ENCODE peak calls at places on chromosomes 13 and 19, in seven cellular contexts. J, A, E, D, U, B and O are unnamed samples.

GRCh38 chr13:32117696-32118095 is 86.1 kb downstream of the FRY start:
- DNase-seq in A (no peak), J (no peak), D (no peak), B (peak), U (peak), E (no peak), O (no peak)

GRCh38 chr13:52345048-52345447 is 60.9 kb downstream of the THSD1 start:
- DNase-seq in A (no peak), D (peak), E (no peak), J (no peak), B (no peak), U (no peak), O (no peak)

GRCh38 chr19:29690842-29691241 is 24.2 kb downstream of the C19orf12 start:
- DNase-seq in B (no peak), J (peak), E (no peak), U (peak), A (peak), D (peak), O (peak)

GRCh38 chr13:34913040-34913439 is 29.0 kb upstream of the NBEA start:
- DNase-seq in E (no peak), D (peak), A (peak), U (no peak), J (no peak), B (no peak), O (no peak)

GRCh38 chr13:99028890-99029289 is 51.0 kb upstream of the DOCK9 start:
- DNase-seq in D (no peak), B (no peak), J (peak), A (no peak), U (no peak), E (no peak), O (peak)

GRCh38 chr13:62085832-62086231 is 670.2 kb upstream of the PCDH20 start:
- DNase-seq in J (no peak), B (no peak), U (no peak), D (no peak), A (no peak), E (no peak), O (no peak)

GRCh38 chr13:32837973-32838940 is 178.0 kb upstream of the KL start:
- DNase-seq in B (no peak), D (no peak), U (no peak), E (no peak), A (no peak), J (no peak), O (no peak)

GRCh38 chr13:50914848-50915247 is 5.3 kb downstream of the RNASEH2B start:
- DNase-seq in U (no peak), E (no peak), J (peak), D (peak), B (no peak), A (peak), O (peak)

DNA sequence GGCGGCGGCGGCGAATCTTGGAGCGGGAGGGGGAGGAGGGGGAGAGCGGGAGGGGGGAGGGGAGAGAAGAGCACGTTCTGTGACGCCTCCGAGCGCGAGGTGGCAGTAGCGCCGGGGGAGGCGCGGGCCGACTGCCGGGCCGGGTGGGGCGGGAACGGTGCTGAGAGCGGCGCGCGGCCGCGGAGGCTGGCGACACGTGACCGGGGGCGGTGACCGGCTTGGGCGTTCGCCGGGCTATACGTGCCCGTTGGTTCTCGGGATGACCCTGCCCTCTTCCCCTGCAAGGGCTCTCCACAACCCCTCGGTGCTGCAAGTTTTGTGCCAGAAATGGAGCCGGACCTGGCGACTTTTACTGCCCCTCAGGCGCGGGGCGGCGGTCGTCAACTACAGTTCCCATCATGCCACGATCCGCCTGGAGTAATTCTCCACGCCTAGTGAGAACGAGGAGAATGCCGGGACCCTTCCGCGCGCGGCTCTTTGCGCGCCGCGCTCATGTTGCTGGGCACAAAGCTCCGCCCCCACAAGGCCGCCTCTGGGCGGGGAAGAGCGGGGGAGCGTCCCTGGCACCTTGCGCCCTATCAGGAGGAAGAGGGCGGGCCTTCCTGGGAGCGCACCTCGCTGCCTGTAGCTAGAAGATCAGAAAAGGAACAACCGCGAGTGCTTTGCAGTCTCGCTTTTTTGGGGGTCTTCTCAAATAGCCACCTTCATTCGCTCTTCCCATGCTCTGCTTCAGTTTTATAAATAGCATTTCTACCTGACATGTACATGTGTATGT is at the start of gene KPNA3:
- DNase-seq in A (peak), U (peak), J (peak), D (peak), B (peak), E (peak), O (peak)
- TF ChIP-seq CTCF in A (no peak), U (no peak), J (no peak), D (no peak), B (no peak), E (no peak), O (no peak)

GRCh38 chr13:21025539-21025938 is 35.8 kb downstream of the LATS2 start:
- DNase-seq in U (no peak), E (no peak), A (no peak), B (no peak), D (no peak), J (no peak), O (no peak)
- TF ChIP-seq CTCF in U (no peak), E (no peak), A (no peak), B (no peak), D (no peak), J (no peak), O (no peak)

GRCh38 chr13:81929988-81930387 is 1589.1 kb upstream of the SPRY2 start:
- DNase-seq in A (no peak), E (no peak), J (no peak), U (no peak), B (no peak), D (peak), O (no peak)
- TF ChIP-seq CTCF in A (no peak), E (no peak), J (peak), U (no peak), B (no peak), D (peak), O (no peak)

GRCh38 chr13:91162180-91162579 is 185.3 kb upstream of the MIR17HG start:
- DNase-seq in D (no peak), U (no peak), A (no peak), E (no peak), J (peak), B (no peak), O (peak)
- TF ChIP-seq CTCF in D (no peak), U (no peak), A (no peak), E (no peak), J (no peak), B (no peak), O (no peak)

GRCh38 chr13:102510072-102510471 is 86.7 kb upstream of the TPP2 start:
- DNase-seq in J (no peak), U (no peak), B (no peak), A (no peak), D (no peak), E (no peak), O (no peak)

GRCh38 chr13:102504002-102504401 is 92.8 kb upstream of the TPP2 start:
- DNase-seq in U (no peak), E (no peak), D (no peak), J (no peak), B (no peak), A (no peak), O (no peak)

GRCh38 chr13:102508411-102508810 is 88.4 kb upstream of the TPP2 start:
- DNase-seq in E (no peak), J (no peak), B (no peak), D (no peak), U (no peak), A (no peak), O (no peak)
- TF ChIP-seq CTCF in E (no peak), J (no peak), B (no peak), D (no peak), U (no peak), A (no peak), O (no peak)

DNA sequence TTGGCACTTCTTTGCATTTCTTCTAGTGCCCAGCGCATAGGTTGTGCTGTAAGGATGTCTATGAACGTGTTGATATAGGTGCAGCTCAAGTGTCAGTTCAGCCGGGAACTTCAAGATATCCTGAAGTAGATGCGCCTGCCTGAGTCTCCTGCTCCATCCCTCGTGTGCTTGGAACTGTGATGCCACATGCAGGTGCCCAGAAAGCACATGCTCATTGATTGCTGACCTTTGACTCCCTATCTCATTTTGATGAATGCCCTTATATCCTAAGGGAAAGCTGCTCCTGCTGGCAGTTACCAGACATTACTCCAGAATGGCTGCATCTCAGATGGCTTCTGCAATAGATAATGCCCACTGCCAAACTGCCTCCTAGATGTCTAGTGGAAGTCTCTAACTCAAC is 40.9 kb downstream of the CBY2 start:
- DNase-seq in D (no peak), B (no peak), E (no peak), J (no peak), U (no peak), A (no peak), O (no peak)
- TF ChIP-seq CTCF in D (no peak), B (no peak), E (no peak), J (no peak), U (no peak), A (no peak), O (no peak)

GRCh38 chr19:17576758-17577532 is 21.5 kb downstream of the COLGALT1 start:
- DNase-seq in B (no peak), E (no peak), A (peak), J (no peak), U (peak), D (peak), O (peak)

GRCh38 chr19:17577698-17578097 is 22.2 kb downstream of the COLGALT1 start:
- DNase-seq in D (no peak), E (no peak), B (no peak), A (no peak), U (no peak), J (no peak), O (no peak)

GRCh38 chr19:17575871-17576757 is 20.7 kb downstream of the COLGALT1 start:
- DNase-seq in A (no peak), D (no peak), E (no peak), U (no peak), J (no peak), B (no peak), O (peak)

GRCh38 chr19:17567940-17568339 is 12.5 kb downstream of the COLGALT1 start:
- DNase-seq in A (no peak), D (no peak), E (no peak), B (no peak), J (no peak), U (no peak), O (no peak)

DNA sequence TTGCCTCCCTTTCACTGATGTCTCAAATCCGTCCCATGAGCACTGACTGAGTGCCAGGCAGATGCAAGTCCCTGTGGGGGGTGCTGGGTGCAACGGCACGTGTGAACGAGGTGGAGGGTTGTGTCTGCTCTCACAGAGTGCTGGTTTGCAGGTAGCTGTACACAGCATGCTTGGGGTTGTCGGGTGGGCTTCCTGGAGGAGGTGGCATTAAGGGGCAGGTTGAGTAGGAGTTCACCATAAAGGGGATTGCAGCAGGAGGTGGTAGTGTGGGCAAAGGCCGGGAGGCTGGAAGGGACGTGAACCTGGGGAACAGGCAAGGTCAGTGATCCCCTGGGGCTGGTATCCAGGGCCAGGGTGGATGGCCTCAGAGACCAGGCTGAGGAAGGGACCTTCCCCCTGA is 17.2 kb downstream of the COLGALT1 start:
- DNase-seq in B (no peak), J (no peak), E (no peak), A (no peak), D (no peak), U (no peak), O (no peak)
- TF ChIP-seq CTCF in B (no peak), J (no peak), E (no peak), A (no peak), D (no peak), U (no peak), O (no peak)

DNA sequence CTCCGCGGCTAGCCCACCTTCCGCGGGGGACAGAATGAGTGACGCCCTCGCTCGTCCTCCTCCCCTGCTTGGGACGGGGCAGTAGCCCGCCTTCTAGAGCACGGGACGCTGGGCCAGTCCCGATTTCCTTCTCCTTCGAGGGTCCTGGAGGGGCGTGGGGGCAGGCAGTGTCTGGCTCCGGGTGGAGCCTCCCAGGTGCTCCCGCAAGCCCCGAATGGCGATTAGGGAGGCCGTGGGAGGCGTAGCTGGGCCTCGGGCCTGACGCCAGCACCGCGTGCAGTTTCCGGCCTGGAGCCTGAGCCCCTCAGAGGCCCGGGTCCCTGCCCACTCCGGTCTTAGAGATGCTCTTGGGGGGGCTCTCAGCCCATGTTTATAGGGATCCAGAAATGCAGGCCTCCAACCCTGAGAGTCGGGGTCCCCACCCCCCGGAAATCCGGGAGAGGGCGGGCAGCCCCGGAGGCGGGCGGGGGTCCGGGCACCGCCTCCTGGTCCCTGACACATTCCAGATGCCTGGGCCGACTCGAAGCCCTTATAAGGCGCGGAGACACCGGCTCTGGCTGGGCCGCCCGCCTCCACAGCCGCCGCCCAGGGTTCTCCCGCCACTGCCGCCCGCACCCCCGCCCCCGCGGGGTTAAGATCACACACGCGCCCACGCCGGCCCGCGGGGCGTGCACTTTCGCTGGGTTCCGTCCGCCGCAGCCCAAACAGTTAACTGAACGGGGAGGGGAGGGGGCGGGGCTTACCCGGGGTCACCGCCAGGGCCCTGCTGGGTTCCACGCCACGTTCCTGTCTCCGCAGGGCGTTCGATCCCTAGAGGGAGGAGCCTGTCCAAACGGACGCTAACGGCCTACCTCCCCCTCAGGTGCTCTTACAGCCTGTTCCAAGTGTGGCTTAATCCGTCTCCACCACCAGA is 1.5 kb downstream of the MYADM start:
- DNase-seq in J (peak), E (peak), B (peak), D (peak), U (peak), A (peak), O (peak)
- TF ChIP-seq CTCF in J (no peak), E (no peak), B (no peak), D (no peak), U (peak), A (peak), O (no peak)

DNA sequence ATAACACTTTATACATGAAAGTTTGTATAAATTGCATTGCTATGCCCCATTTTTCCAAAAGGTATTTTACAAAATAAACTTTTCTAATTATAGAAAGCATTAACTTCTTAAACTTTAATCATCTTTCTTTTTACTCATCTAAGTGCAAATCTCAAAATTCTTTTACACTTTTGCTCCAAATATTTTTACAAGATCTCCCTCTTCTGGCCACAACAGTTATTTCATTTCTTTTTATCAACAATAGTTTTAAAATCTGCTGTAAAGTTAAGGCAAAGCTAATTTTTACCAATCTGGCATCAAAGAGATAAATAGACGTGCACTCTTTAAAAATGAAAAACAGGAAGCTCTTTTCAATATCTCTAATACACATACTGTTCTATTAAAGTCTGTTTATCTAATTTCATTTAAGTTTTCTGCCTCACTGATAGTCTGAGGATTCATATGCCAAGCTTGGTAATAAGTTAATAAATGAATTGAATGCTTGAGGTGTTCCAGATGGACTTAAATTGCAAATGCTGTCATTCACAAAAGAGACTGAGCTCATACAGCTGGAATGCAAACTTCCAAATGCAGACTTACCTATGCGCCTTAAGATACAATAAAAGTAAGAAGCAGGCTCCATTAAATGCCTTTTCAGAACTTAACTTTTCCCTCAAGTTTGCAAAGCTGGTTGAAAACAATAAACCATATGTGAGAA is 583.0 kb upstream of the ATXN8OS start:
- DNase-seq in J (no peak), D (peak), E (no peak), B (no peak), U (no peak), A (no peak), O (no peak)
- TF ChIP-seq CTCF in J (peak), D (peak), E (no peak), B (no peak), U (no peak), A (no peak), O (no peak)

GRCh38 chr13:75425216-75426009 is 56.6 kb downstream of the TBC1D4 start:
- DNase-seq in U (no peak), B (no peak), J (peak), E (no peak), D (no peak), A (no peak), O (no peak)

GRCh38 chr13:75430618-75431209 is 51.3 kb downstream of the TBC1D4 start:
- DNase-seq in U (no peak), B (no peak), J (no peak), A (no peak), E (no peak), D (no peak), O (no peak)

GRCh38 chr13:75423383-75423782 is 58.6 kb downstream of the TBC1D4 start:
- DNase-seq in B (no peak), E (no peak), D (no peak), J (no peak), A (no peak), U (no peak), O (no peak)

GRCh38 chr13:75423946-75424345 is 58.0 kb downstream of the TBC1D4 start:
- DNase-seq in B (no peak), E (no peak), A (no peak), J (no peak), D (no peak), U (no peak), O (no peak)

DNA sequence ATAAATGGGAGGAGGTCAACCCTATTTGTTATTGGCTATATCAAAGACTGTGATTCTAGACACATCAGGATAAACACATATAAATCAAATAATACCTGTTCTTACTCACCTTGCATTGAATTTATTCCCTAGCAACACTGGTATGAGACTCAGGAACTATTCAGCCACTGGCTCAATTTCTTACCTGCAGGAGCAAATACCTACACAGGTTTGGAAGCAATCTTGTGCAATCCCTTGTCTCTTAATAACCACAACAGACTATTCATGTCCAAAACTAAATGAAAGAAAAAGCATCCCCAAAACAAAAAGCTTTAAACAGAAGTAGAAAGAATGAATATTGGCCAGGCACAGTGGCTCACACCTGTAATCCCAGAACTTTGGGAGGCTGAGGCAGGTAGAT is 55.5 kb downstream of the TBC1D4 start:
- DNase-seq in E (no peak), B (no peak), A (no peak), J (no peak), D (no peak), U (no peak), O (no peak)
- TF ChIP-seq CTCF in E (no peak), B (no peak), A (no peak), J (no peak), D (no peak), U (no peak), O (no peak)